ENCODE peak calls at places on chromosome 11, in five cellular contexts. R, E, S, Z and G are unnamed samples.

GRCh38 chr11:46315033-46315738 is 32.1 kb upstream of the DGKZ start:
- DNase-seq in E (peak), S (peak), R (peak), Z (peak), G (no peak)

GRCh38 chr11:57440744-57441414 is 14.0 kb upstream of the SLC43A3 start:
- DNase-seq in S (no peak), Z (no peak), E (no peak), R (no peak), G (no peak)

GRCh38 chr11:102724904-102725515 is at the start of gene MMP8:
- DNase-seq in Z (no peak), E (no peak), S (no peak), R (no peak), G (no peak)

GRCh38 chr11:117940736-117941135 is 11.5 kb upstream of the TMPRSS13 start:
- DNase-seq in S (no peak), Z (no peak), R (no peak), E (no peak), G (no peak)

GRCh38 chr11:58395581-58395980 is 11.1 kb downstream of the OR5B3 start:
- DNase-seq in E (no peak), Z (no peak), R (no peak), S (no peak), G (no peak)

GRCh38 chr11:134332189-134332631 is 422 bp downstream of the GLB1L2 start:
- DNase-seq in S (peak), R (no peak), Z (peak), E (no peak), G (no peak)

GRCh38 chr11:70519117-70519516 is 120.8 kb downstream of the CTTN start:
- DNase-seq in E (no peak), Z (no peak), S (peak), R (no peak), G (peak)

GRCh38 chr11:69357458-69358397 is 63.8 kb downstream of the MYEOV start:
- DNase-seq in E (peak), S (no peak), Z (no peak), R (no peak), G (peak)

GRCh38 chr11:24932110-24933000 is 435.5 kb downstream of the LUZP2 start:
- DNase-seq in S (no peak), E (no peak), Z (no peak), R (peak), G (no peak)

GRCh38 chr11:19240420-19241259 is at the start of gene E2F8:
- DNase-seq in Z (peak), S (peak), R (peak), E (peak), G (peak)

GRCh38 chr11:1747753-1748466 is 2.5 kb downstream of the IFITM10 start:
- DNase-seq in E (peak), S (peak), R (no peak), Z (no peak), G (peak)

GRCh38 chr11:35781342-35782171 is 119.0 kb downstream of the TRIM44 start:
- DNase-seq in S (no peak), R (peak), E (no peak), Z (no peak), G (no peak)

GRCh38 chr11:7665473-7666291 is 7.6 kb downstream of the CYB5R2 start:
- DNase-seq in Z (peak), S (peak), R (peak), E (peak), G (no peak)

GRCh38 chr11:92482502-92482901 is 257.9 kb downstream of the FAT3 start:
- DNase-seq in S (no peak), Z (no peak), R (no peak), E (no peak), G (no peak)

GRCh38 chr11:71977743-71978418 is 20.8 kb upstream of the IL18BP start:
- DNase-seq in Z (peak), E (peak), R (peak), S (no peak), G (no peak)

GRCh38 chr11:1829039-1829820 is 5.6 kb upstream of the SYT8 start:
- DNase-seq in R (peak), S (no peak), Z (no peak), E (no peak), G (peak)

GRCh38 chr11:3920148-3920852 is 64.8 kb downstream of the STIM1 start:
- DNase-seq in Z (no peak), E (no peak), R (peak), S (no peak), G (no peak)

GRCh38 chr11:85828640-85828978 is 17.7 kb upstream of the SYTL2 start:
- DNase-seq in E (no peak), Z (no peak), S (no peak), R (no peak), G (no peak)

GRCh38 chr11:37050311-37050710 is 452.3 kb upstream of the RAG2 start:
- DNase-seq in R (no peak), S (no peak), Z (no peak), E (no peak), G (no peak)

GRCh38 chr11:131073167-131073566 is 156.9 kb upstream of the SNX19 start:
- DNase-seq in S (no peak), Z (no peak), R (peak), E (no peak), G (no peak)

GRCh38 chr11:131066551-131066950 is 150.3 kb upstream of the SNX19 start:
- DNase-seq in R (no peak), Z (no peak), E (no peak), S (no peak), G (no peak)

GRCh38 chr11:131064373-131064991 is 148.2 kb upstream of the SNX19 start:
- DNase-seq in R (peak), Z (peak), S (no peak), E (peak), G (no peak)

GRCh38 chr11:131065435-131066295 is 149.4 kb upstream of the SNX19 start:
- DNase-seq in R (no peak), S (no peak), E (no peak), Z (peak), G (no peak)

GRCh38 chr11:131070365-131070764 is 154.1 kb upstream of the SNX19 start:
- DNase-seq in Z (no peak), S (no peak), R (no peak), E (no peak), G (no peak)
- TF ChIP-seq CTCF in Z (no peak), S (no peak), R (no peak), E (no peak), G (peak)

GRCh38 chr11:41309716-41310115 is 149.7 kb downstream of the LRRC4C start:
- DNase-seq in Z (no peak), S (no peak), E (no peak), R (no peak), G (no peak)
- TF ChIP-seq CTCF in Z (no peak), S (no peak), E (no peak), R (no peak), G (no peak)

DNA sequence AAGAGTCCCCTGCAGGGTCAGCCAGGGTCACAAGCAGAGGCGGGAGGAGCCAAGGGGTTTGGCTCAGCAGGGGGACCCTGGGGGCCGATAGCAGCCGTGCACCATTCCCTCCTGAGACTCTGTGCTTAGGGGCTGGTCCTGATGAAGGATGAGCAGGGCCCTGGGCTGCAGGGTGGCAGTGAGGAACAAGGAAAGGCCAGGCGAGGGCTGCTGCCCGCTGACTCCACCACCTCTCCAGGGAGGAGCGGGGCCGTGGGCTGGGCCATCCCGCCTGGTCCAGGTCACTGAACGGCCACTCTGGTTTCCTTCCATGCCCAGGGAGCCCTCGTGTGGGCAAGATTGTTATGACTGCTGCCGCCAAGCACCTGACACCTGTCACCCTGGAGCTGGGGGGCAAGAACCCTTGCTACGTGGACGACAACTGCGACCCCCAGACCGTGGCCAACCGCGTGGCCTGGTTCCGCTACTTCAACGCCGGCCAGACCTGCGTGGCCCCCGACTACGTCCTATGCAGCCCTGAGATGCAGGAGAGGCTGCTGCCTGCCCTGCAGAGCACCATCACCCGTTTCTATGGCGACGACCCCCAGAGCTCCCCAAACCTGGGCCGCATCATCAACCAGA is 9.2 kb upstream of the NDUFS8 start:
- DNase-seq in R (no peak), Z (peak), S (no peak), E (no peak), G (no peak)
- TF ChIP-seq CTCF in R (peak), Z (peak), S (no peak), E (peak), G (peak)

GRCh38 chr11:128859563-128860441 is 7.3 kb downstream of the KCNJ1 start:
- DNase-seq in Z (peak), S (peak), R (peak), E (peak), G (no peak)
- TF ChIP-seq CTCF in Z (peak), S (peak), R (peak), E (peak), G (peak)

GRCh38 chr11:124874571-124875255 is 9.5 kb downstream of the ROBO3 start:
- DNase-seq in Z (no peak), R (no peak), E (no peak), S (no peak), G (no peak)

GRCh38 chr11:124873980-124874379 is 8.7 kb downstream of the ROBO3 start:
- DNase-seq in S (no peak), R (no peak), Z (no peak), E (no peak), G (no peak)

GRCh38 chr11:124870430-124870829 is 5.2 kb downstream of the ROBO3 start:
- DNase-seq in S (no peak), E (no peak), R (no peak), Z (no peak), G (no peak)

GRCh38 chr11:124872280-124872679 is 7.0 kb downstream of the ROBO3 start:
- DNase-seq in Z (no peak), R (no peak), S (no peak), E (no peak), G (no peak)

GRCh38 chr11:124872741-124873140 is 7.5 kb downstream of the ROBO3 start:
- DNase-seq in Z (no peak), R (no peak), S (no peak), E (no peak), G (no peak)
- TF ChIP-seq CTCF in Z (no peak), R (no peak), S (no peak), E (no peak), G (no peak)

GRCh38 chr11:66313321-66314185 is 3.3 kb downstream of the CD248 start:
- DNase-seq in E (no peak), R (no peak), Z (peak), S (peak), G (no peak)

GRCh38 chr11:66312549-66313320 is 4.1 kb downstream of the CD248 start:
- DNase-seq in R (peak), E (peak), S (peak), Z (peak), G (peak)

GRCh38 chr11:66310324-66310723 is 6.5 kb downstream of the CD248 start:
- DNase-seq in R (no peak), S (no peak), E (no peak), Z (no peak), G (no peak)

GRCh38 chr11:66311965-66312548 is 4.8 kb downstream of the CD248 start:
- DNase-seq in R (peak), Z (peak), E (peak), S (peak), G (no peak)

GRCh38 chr11:66311470-66311964 is 5.3 kb downstream of the CD248 start:
- DNase-seq in E (no peak), S (no peak), R (no peak), Z (no peak), G (no peak)
- TF ChIP-seq CTCF in E (no peak), S (no peak), R (no peak), Z (no peak), G (no peak)